ENCODE peak calls at places on chromosome 16, in six cellular contexts. H is A549; O is neural crest cell; Z is CD4-positive, alpha-beta T cell; W is Caco-2; A is neural progenitor cell. P is an unnamed sample.

GRCh38 chr16:62135903-62136302 is 99.7 kb upstream of the CDH8 start:
- DNase-seq in A (no peak), Z (no peak), W (no peak), O (no peak), H (no peak), P (no peak)

GRCh38 chr16:14364386-14365199 is 265.5 kb downstream of the PARN start:
- DNase-seq in Z (no peak), W (peak; percentile 72), H (peak; percentile 92), A (peak; percentile 43), O (no peak), P (no peak)

GRCh38 chr16:21599994-21600773 is 807 bp downstream of the METTL9 start:
- DNase-seq in W (peak; percentile 11), A (peak; percentile 82), O (no peak), Z (no peak), H (no peak), P (no peak)

GRCh38 chr16:14579266-14579665 is 50.8 kb downstream of the PARN start:
- DNase-seq in O (no peak), Z (no peak), W (no peak), A (no peak), H (no peak), P (no peak)

GRCh38 chr16:67430504-67431076 is 331 bp upstream of the HSD11B2 start:
- DNase-seq in H (peak; percentile 44), Z (no peak), O (no peak), W (peak; percentile 82), A (peak; percentile 57), P (no peak)

GRCh38 chr16:711548-712320 is 3.2 kb upstream of the METRN start:
- DNase-seq in H (no peak), Z (peak; percentile 75), O (peak; percentile 86), W (peak; percentile 88), A (peak; percentile 91), P (peak; percentile 91)

GRCh38 chr16:1296688-1297412 is 12.6 kb upstream of the UBE2I start:
- DNase-seq in W (peak; percentile 65), A (no peak), H (peak; percentile 52), O (no peak), Z (no peak), P (no peak)

GRCh38 chr16:54118846-54119245 is 167.7 kb downstream of the IRX3 start:
- DNase-seq in W (no peak), A (no peak), H (no peak), Z (no peak), O (no peak), P (no peak)

GRCh38 chr16:71781741-71782140 is 26.9 kb downstream of the AP1G1 start:
- DNase-seq in Z (no peak), O (no peak), A (no peak), H (no peak), W (no peak), P (no peak)

GRCh38 chr16:53090591-53091507 is 36.1 kb downstream of the CHD9 start:
- DNase-seq in W (no peak), Z (no peak), A (peak; percentile 23), H (no peak), O (no peak), P (no peak)

GRCh38 chr16:82580293-82580900 is 46.4 kb upstream of the CDH13 start:
- DNase-seq in O (no peak), A (peak; percentile 46), H (peak; percentile 8), Z (no peak), W (peak; percentile 53), P (no peak)

GRCh38 chr16:66926171-66926570 is 836 bp upstream of the RRAD start:
- DNase-seq in Z (no peak), O (no peak), W (no peak), H (no peak), A (no peak), P (no peak)

DNA sequence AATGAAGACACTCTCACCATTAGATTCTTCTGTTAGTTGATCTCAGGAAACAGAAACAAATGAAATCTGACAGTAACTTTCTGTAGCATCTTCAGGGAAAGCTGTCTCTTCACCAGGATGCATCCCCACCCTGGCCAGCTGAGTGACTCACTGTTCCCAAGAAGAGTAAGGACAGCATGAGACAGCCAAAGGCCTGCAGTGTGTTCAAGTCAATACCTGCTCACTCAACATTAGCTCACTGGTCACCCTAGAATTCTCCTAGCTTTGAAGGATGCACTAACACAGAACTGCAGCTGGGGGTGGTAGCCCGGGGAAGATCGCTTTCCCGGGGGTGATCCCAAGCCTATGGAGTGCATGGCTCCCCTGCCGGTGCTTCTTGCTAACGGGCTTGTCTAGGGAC is 28.2 kb upstream of the CLEC18B start:
- DNase-seq in A (no peak), Z (no peak), H (peak; percentile 35), W (no peak), O (no peak), P (no peak)
- TF ChIP-seq CTCF in A (no peak), Z (no peak), H (no peak), W (no peak), O (no peak), P (no peak)

GRCh38 chr16:84985079-84986065 is 26.0 kb downstream of the ZDHHC7 start:
- DNase-seq in Z (no peak), W (no peak), H (no peak), O (no peak), A (no peak), P (no peak)
- TF ChIP-seq CTCF in Z (no peak), W (no peak), H (no peak), O (no peak), A (no peak), P (no peak)

GRCh38 chr16:88760424-88761142 is 24.4 kb downstream of the PIEZO1 start:
- DNase-seq in H (no peak), O (no peak), Z (no peak), W (no peak), A (no peak), P (no peak)

GRCh38 chr16:88758227-88758943 is 26.6 kb downstream of the PIEZO1 start:
- DNase-seq in Z (no peak), H (no peak), W (no peak), A (no peak), O (no peak), P (no peak)

GRCh38 chr16:88759976-88760350 is 25.1 kb downstream of the PIEZO1 start:
- DNase-seq in Z (no peak), W (no peak), A (no peak), O (no peak), H (no peak), P (no peak)

GRCh38 chr16:88758944-88759244 is 26.1 kb downstream of the PIEZO1 start:
- DNase-seq in O (no peak), W (no peak), Z (no peak), A (no peak), H (no peak), P (no peak)

DNA sequence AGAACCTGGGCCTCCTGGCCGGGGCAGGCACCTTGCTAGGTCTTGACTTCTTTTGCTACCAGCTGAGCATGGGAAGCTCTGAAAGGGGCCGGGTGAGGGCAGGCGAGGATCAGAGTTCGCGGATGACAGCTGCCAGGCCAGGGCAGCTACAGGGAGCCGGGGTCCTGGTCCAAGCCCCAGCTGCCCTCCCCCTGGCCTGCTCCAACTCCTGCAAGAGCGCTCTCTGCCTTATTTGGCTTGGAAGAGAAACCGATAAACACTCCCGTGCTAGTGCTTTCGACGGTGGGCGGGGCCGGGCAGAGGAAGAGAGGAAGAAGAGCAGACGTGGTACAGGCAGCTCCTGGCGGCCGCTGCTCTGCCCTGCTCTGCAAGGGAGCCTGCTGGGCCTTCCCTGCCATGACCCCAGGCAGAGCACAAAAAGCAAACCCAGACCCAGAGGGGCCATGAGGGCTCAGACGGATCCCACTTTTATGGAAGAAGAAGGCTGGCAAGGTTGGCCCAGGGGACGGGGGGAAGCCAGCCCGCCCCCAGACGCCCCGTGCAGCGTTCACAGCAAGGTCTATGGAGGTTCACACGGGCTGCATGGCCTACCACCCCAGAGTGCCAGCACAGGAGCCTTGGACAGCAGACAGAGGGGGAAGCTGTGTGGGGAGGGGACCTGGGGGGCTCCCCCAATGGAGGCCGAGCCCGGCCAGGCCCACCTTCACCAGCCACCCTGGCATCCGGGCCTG is 25.6 kb downstream of the PIEZO1 start:
- DNase-seq in H (no peak), Z (peak; percentile 60), O (no peak), A (peak; percentile 79), W (no peak), P (no peak)
- TF ChIP-seq CTCF in H (no peak), Z (no peak), O (no peak), A (peak; percentile 27), W (no peak), P (no peak)

GRCh38 chr16:47459603-47460002 is 1.3 kb downstream of the ITFG1 start:
- DNase-seq in W (no peak), A (no peak), H (no peak), O (no peak), Z (no peak), P (no peak)

GRCh38 chr16:47458331-47458730 is 2.5 kb downstream of the ITFG1 start:
- DNase-seq in H (no peak), Z (no peak), W (no peak), O (no peak), A (no peak), P (no peak)

GRCh38 chr16:47461598-47462266 is 601 bp downstream of the PHKB start:
- DNase-seq in W (peak; percentile 37), Z (no peak), A (peak; percentile 58), O (peak; percentile 9), H (peak; percentile 53), P (no peak)

GRCh38 chr16:47460301-47460754 is 535 bp downstream of the ITFG1 start:
- DNase-seq in W (no peak), Z (no peak), H (no peak), O (no peak), A (no peak), P (no peak)

GRCh38 chr16:47460755-47461597 is at the start of the genes ITFG1 and PHKB:
- DNase-seq in O (peak; percentile 86), Z (peak; percentile 92), H (peak; percentile 56), A (peak; percentile 96), W (peak; percentile 94), P (peak; percentile 13)
- TF ChIP-seq CTCF in O (no peak), Z (no peak), H (no peak), A (no peak), W (no peak), P (no peak)

GRCh38 chr16:3490911-3491629 is 4.2 kb downstream of the C16orf90 start:
- DNase-seq in H (no peak), W (peak; percentile 40), Z (no peak), A (no peak), O (no peak), P (no peak)
- TF ChIP-seq CTCF in H (no peak), W (peak; percentile 24), Z (no peak), A (no peak), O (no peak), P (no peak)

GRCh38 chr16:29025735-29026134 is 40.9 kb downstream of the LAT start:
- DNase-seq in Z (no peak), A (no peak), O (no peak), H (no peak), W (no peak), P (no peak)
- TF ChIP-seq CTCF in Z (no peak), A (no peak), O (no peak), H (no peak), W (no peak), P (no peak)